ENCODE peak calls at places on chromosomes 12 and 14, in ten cellular contexts. R is aorta, D is dorsolateral prefrontal cortex, O is coronary artery, F is hepatocyte, Z is left ventricle myocardium inferior, Q is psoas muscle, M is esophagus squamous epithelium, T is RWPE1, P is sigmoid colon. X is an unnamed sample.

GRCh38 chr14:43135877-43136411 is 1371.1 kb downstream of the FSCB start:
- DNase-seq in R (no peak), D (no peak), O (no peak), F (no peak), Z (no peak), Q (peak; percentile 38), M (no peak), T (no peak), P (no peak), X (no peak)

GRCh38 chr12:124732275-124733075 is 131.2 kb downstream of the SCARB1 start:
- DNase-seq in R (peak; percentile 65), D (no peak), O (no peak), F (no peak), Z (no peak), Q (no peak), M (no peak), T (no peak), P (no peak), X (no peak)

GRCh38 chr12:118190266-118190665 is 54.3 kb downstream of the PEBP1 start:
- DNase-seq in R (no peak), D (no peak), O (no peak), F (peak; percentile 18), Z (no peak), Q (no peak), M (no peak), T (no peak), P (no peak), X (peak; percentile 7)

GRCh38 chr12:96350982-96351381 is 49.3 kb downstream of the CDK17 start:
- DNase-seq in R (no peak), D (no peak), O (no peak), F (no peak), Z (no peak), Q (no peak), M (no peak), T (no peak), P (no peak), X (no peak)

GRCh38 chr14:61174395-61175386 is 106.4 kb downstream of the TMEM30B start:
- DNase-seq in R (no peak), D (no peak), O (no peak), F (no peak), Z (no peak), Q (no peak), M (no peak), T (peak; percentile 36), P (no peak), X (no peak)

GRCh38 chr14:94936411-94936892 is 166.5 kb upstream of the GSC start:
- DNase-seq in R (peak; percentile 86), D (peak; percentile 67), O (peak; percentile 84), F (peak; percentile 77), Z (peak; percentile 67), Q (peak; percentile 78), M (no peak), T (no peak), P (peak; percentile 94), X (peak; percentile 15)

GRCh38 chr12:118371354-118372282 is 1.1 kb downstream of the TAOK3 start:
- DNase-seq in R (peak; percentile 58), D (peak; percentile 47), O (no peak), F (peak; percentile 37), Z (peak; percentile 25), Q (peak; percentile 59), M (no peak), T (no peak), P (peak; percentile 68), X (peak; percentile 53)

GRCh38 chr12:77433799-77434198 is 368.4 kb upstream of the E2F7 start:
- DNase-seq in R (no peak), D (no peak), O (no peak), F (no peak), Z (no peak), Q (no peak), M (no peak), T (no peak), P (no peak), X (no peak)

GRCh38 chr12:78392918-78393317 is 471.7 kb upstream of the SYT1 start:
- DNase-seq in R (no peak), D (no peak), O (no peak), F (peak; percentile 29), Z (no peak), Q (no peak), M (no peak), T (no peak), P (no peak), X (no peak)

DNA sequence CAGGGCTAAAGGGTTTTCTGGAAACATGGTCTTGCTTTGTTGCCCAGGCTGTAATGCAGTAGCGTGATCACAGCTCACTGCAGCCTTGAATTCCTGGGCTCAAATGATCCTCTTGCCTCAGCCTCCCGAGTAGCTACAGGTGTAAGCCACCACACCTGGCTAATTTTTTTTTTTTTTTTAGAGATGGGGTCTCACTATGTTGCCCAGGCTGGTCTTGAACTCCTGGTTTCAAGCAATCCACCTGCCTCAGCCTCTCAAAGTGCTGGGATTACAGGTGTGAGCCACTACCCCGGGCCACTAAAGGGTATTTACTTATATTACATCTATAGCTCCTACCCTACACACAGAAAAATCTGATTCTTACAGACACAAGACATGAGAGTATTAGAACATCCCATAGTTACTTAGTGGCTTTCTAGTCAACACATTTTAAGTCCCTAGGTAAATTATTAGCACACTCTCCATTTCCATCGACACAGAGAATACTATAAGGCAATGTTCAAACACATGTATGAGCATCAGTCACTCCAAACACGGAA is 6.2 kb upstream of the DCAF11 start:
- DNase-seq in R (no peak), D (no peak), O (no peak), F (no peak), Z (no peak), Q (no peak), M (no peak), T (no peak), P (no peak), X (no peak)
- H3K27ac ChIP-seq in R (no peak overlapping the region), D (no peak overlapping the region), O (no peak overlapping the region), F (no peak overlapping the region), Z (peak overlapping the region; percentile 37), Q (no peak overlapping the region), M (no peak overlapping the region), T (no peak overlapping the region), P (no peak overlapping the region), X (no peak overlapping the region)

DNA sequence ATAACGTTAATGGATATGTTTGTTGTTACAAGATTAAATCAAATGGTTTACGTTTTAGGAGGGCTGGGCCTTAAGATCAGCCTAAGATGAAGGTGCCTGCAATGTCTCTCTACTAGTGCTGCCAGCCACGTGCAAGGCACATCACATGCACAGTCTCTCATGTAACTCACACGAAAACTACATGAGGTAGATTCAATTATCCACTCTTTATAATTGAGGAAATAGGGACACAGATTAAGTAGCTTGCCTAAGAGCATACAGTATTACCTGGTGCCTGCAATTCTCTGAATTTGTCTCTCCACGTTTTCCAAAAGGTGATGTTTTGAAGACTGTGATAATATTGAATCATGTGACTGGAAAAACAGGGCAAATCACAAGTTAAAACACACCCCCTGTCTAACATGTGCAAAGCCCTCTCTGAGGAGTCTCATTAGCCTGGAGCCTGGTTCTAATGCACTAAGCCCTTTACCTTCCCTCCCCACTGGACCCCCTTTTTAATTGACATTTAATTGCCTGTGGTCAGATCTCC is 14.6 kb upstream of the ATP2A2 start:
- DNase-seq in R (no peak), D (no peak), O (no peak), F (no peak), Z (no peak), Q (no peak), M (no peak), T (no peak), P (no peak), X (no peak)
- H3K27ac ChIP-seq in R (peak overlapping the region; percentile 7), D (no peak overlapping the region), O (peak overlapping the region; percentile 55), F (peak overlapping the region; percentile 84), Z (peak overlapping the region; percentile 69), Q (peak overlapping the region; percentile 48), M (peak overlapping the region; percentile 61), T (peak overlapping the region; percentile 93), P (peak overlapping the region; percentile 40), X (no peak overlapping the region)

GRCh38 chr14:71511152-71511551 is 421.1 kb upstream of the RGS6 start:
- DNase-seq in R (no peak), D (no peak), O (no peak), F (no peak), Z (no peak), Q (no peak), M (no peak), T (no peak), P (no peak), X (no peak)

GRCh38 chr14:71521238-71521637 is 411.0 kb upstream of the RGS6 start:
- DNase-seq in R (no peak), D (no peak), O (no peak), F (peak; percentile 31), Z (no peak), Q (no peak), M (no peak), T (no peak), P (no peak), X (no peak)

DNA sequence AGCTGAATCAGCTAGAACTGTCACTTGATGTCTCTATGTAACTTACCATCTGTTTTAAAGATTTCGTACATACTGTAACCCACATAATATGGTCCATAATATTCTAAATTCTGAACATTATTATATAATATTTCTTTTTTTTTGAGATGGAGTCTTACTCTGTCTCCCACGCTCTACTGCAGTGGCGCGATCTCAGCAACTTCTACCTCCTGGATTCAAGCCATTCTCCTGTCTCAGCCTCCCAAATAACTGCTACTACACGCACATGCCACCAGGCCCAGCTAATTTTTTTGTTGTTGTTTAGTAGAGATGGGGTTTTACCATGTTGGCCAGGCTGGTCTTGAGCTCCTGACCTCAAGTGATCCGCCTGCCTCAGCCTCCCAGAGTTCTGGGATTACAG is 416.7 kb upstream of the RGS6 start:
- DNase-seq in R (no peak), D (no peak), O (no peak), F (no peak), Z (no peak), Q (no peak), M (no peak), T (no peak), P (no peak), X (no peak)
- H3K27ac ChIP-seq in R (no peak overlapping the region), D (peak overlapping the region; percentile 23), O (no peak overlapping the region), F (no peak overlapping the region), Z (no peak overlapping the region), Q (no peak overlapping the region), M (no peak overlapping the region), T (no peak overlapping the region), P (no peak overlapping the region), X (no peak overlapping the region)

GRCh38 chr12:110782068-110782467 is 39.4 kb upstream of the PPP1CC start:
- DNase-seq in R (no peak), D (no peak), O (no peak), F (no peak), Z (no peak), Q (no peak), M (no peak), T (no peak), P (no peak), X (no peak)

GRCh38 chr12:110775997-110776396 is 33.3 kb upstream of the PPP1CC start:
- DNase-seq in R (no peak), D (no peak), O (no peak), F (no peak), Z (no peak), Q (no peak), M (no peak), T (no peak), P (no peak), X (no peak)

GRCh38 chr12:110780448-110780847 is 37.8 kb upstream of the PPP1CC start:
- DNase-seq in R (no peak), D (no peak), O (no peak), F (no peak), Z (no peak), Q (no peak), M (no peak), T (no peak), P (no peak), X (no peak)

GRCh38 chr12:110776410-110776809 is 33.7 kb upstream of the PPP1CC start:
- DNase-seq in R (no peak), D (no peak), O (no peak), F (no peak), Z (no peak), Q (no peak), M (no peak), T (no peak), P (no peak), X (no peak)

GRCh38 chr12:110778801-110779577 is 36.3 kb upstream of the PPP1CC start:
- DNase-seq in R (no peak), D (no peak), O (no peak), F (no peak), Z (no peak), Q (no peak), M (no peak), T (no peak), P (no peak), X (no peak)
- H3K27ac ChIP-seq in R (no peak overlapping the region), D (no peak overlapping the region), O (no peak overlapping the region), F (no peak overlapping the region), Z (no peak overlapping the region), Q (no peak overlapping the region), M (no peak overlapping the region), T (no peak overlapping the region), P (no peak overlapping the region), X (no peak overlapping the region)

X was measured in neural progenitor cell.